ENCODE peak calls at places on chromosome 16, in nine cellular contexts. F is choroid plexus epithelial cell, U is left lung, H is bronchial epithelial cell, A is Peyer's patch, J is GM12865, L is A549, K is left ventricle myocardium inferior, N is neural progenitor cell. D is an unnamed sample.
A peak's percentile ranks its signal among the peaks of the same experiment; 100 is the strongest.

GRCh38 chr16:3188925-3189825 is 1.2 kb downstream of the OR1F1 start:
- DNase-seq in F (peak; percentile 58), U (no peak), H (peak; percentile 54), A (no peak), J (peak; percentile 87), L (peak; percentile 91), K (no peak), N (peak; percentile 75), D (no peak)

GRCh38 chr16:56102159-56102798 is 89.0 kb upstream of the GNAO1 start:
- DNase-seq in F (no peak), U (no peak), H (no peak), A (no peak), J (no peak), L (no peak), K (peak; percentile 61), N (peak; percentile 26), D (no peak)

GRCh38 chr16:53999123-53999522 is 287.5 kb downstream of the IRX3 start:
- DNase-seq in F (no peak), U (no peak), H (no peak), A (no peak), J (no peak), L (no peak), K (no peak), N (peak; percentile 32), D (no peak)

GRCh38 chr16:632486-633335 is 1.9 kb downstream of the WFIKKN1 start:
- DNase-seq in F (no peak), U (no peak), H (no peak), A (no peak), J (no peak), L (no peak), K (no peak), N (no peak), D (no peak)

GRCh38 chr16:82157836-82158235 is 12.2 kb downstream of the MPHOSPH6 start:
- DNase-seq in F (peak; percentile 8), U (no peak), H (no peak), A (no peak), J (no peak), L (no peak), K (no peak), N (no peak), D (no peak)

GRCh38 chr16:20397468-20398074 is 7.0 kb downstream of the PDILT start:
- DNase-seq in F (no peak), U (no peak), H (no peak), A (no peak), J (no peak), L (no peak), K (no peak), N (no peak), D (no peak)

GRCh38 chr16:17866991-17867390 is 396.2 kb upstream of the XYLT1 start:
- DNase-seq in F (no peak), U (no peak), H (no peak), A (no peak), J (no peak), L (no peak), K (no peak), N (no peak), D (no peak)

GRCh38 chr16:55907661-55908060 is 32.5 kb upstream of the CES5A start:
- DNase-seq in F (no peak), U (no peak), H (no peak), A (no peak), J (no peak), L (no peak), K (no peak), N (no peak), D (no peak)

GRCh38 chr16:49936791-49937190 is 80.9 kb upstream of the ZNF423 start:
- DNase-seq in F (no peak), U (no peak), H (no peak), A (no peak), J (no peak), L (no peak), K (no peak), N (no peak), D (no peak)

GRCh38 chr16:4376126-4376819 is 4.6 kb downstream of the VASN start:
- DNase-seq in F (peak; percentile 71), U (peak; percentile 88), H (no peak), A (peak; percentile 75), J (no peak), L (no peak), K (peak; percentile 91), N (peak; percentile 4), D (no peak)

GRCh38 chr16:30066882-30067583 is 1.5 kb downstream of the ALDOA start:
- DNase-seq in F (no peak), U (no peak), H (no peak), A (peak; percentile 58), J (no peak), L (no peak), K (peak; percentile 55), N (no peak), D (no peak)

GRCh38 chr16:67165121-67166034 is 833 bp downstream of the HSF4 start:
- DNase-seq in F (no peak), U (no peak), H (no peak), A (peak; percentile 48), J (no peak), L (no peak), K (no peak), N (peak; percentile 70), D (no peak)

GRCh38 chr16:29645699-29646187 is 17.3 kb upstream of the SPN start:
- DNase-seq in F (peak; percentile 33), U (no peak), H (peak; percentile 13), A (no peak), J (peak; percentile 90), L (peak; percentile 76), K (no peak), N (no peak), D (peak; percentile 56)

GRCh38 chr16:54397838-54398237 is 111.3 kb upstream of the IRX3 start:
- DNase-seq in F (no peak), U (no peak), H (no peak), A (no peak), J (no peak), L (no peak), K (no peak), N (no peak), D (no peak)

GRCh38 chr16:56382459-56382858 is 42.9 kb downstream of the AMFR start:
- DNase-seq in F (no peak), U (no peak), H (no peak), A (no peak), J (no peak), L (no peak), K (no peak), N (no peak), D (no peak)

GRCh38 chr16:30894540-30895368 is 877 bp upstream of the BCL7C start:
- DNase-seq in F (no peak), U (no peak), H (peak; percentile 31), A (no peak), J (no peak), L (no peak), K (no peak), N (no peak), D (no peak)

GRCh38 chr16:84612686-84613085 is 5.2 kb downstream of the COTL1 start:
- DNase-seq in F (no peak), U (no peak), H (no peak), A (no peak), J (no peak), L (no peak), K (no peak), N (no peak), D (no peak)

GRCh38 chr16:84616515-84616914 is 1.4 kb downstream of the COTL1 start:
- DNase-seq in F (peak; percentile 38), U (no peak), H (no peak), A (peak; percentile 79), J (peak; percentile 52), L (peak; percentile 36), K (no peak), N (no peak), D (peak; percentile 48)

GRCh38 chr16:84614914-84615813 is 2.7 kb downstream of the COTL1 start:
- DNase-seq in F (peak; percentile 58), U (no peak), H (no peak), A (no peak), J (no peak), L (no peak), K (no peak), N (no peak), D (no peak)

GRCh38 chr16:84613408-84614071 is 4.3 kb downstream of the COTL1 start:
- DNase-seq in F (no peak), U (no peak), H (no peak), A (no peak), J (no peak), L (no peak), K (no peak), N (no peak), D (no peak)

GRCh38 chr16:84614075-84614474 is 3.8 kb downstream of the COTL1 start:
- DNase-seq in F (peak; percentile 14), U (no peak), H (no peak), A (no peak), J (no peak), L (no peak), K (no peak), N (no peak), D (no peak)
- H3K4me3 ChIP-seq in F (no peak overlapping the region), U (peak overlapping the region; percentile 90), H (no peak overlapping the region), A (no peak overlapping the region), J (no peak overlapping the region), L (no peak overlapping the region), K (no peak overlapping the region), N (no peak overlapping the region), D (no peak overlapping the region)

GRCh38 chr16:8866118-8866883 is 2.5 kb downstream of the CARHSP1 start:
- DNase-seq in F (peak; percentile 37), U (no peak), H (no peak), A (no peak), J (no peak), L (no peak), K (peak; percentile 62), N (peak; percentile 96), D (no peak)
- H3K4me3 ChIP-seq in F (peak overlapping the region; percentile 80), U (peak overlapping the region; percentile 87), H (peak overlapping the region; percentile 9), A (peak overlapping the region; percentile 65), J (peak overlapping the region; percentile 77), L (no peak overlapping the region), K (peak overlapping the region; percentile 74), N (peak overlapping the region; percentile 96), D (no peak overlapping the region)

DNA sequence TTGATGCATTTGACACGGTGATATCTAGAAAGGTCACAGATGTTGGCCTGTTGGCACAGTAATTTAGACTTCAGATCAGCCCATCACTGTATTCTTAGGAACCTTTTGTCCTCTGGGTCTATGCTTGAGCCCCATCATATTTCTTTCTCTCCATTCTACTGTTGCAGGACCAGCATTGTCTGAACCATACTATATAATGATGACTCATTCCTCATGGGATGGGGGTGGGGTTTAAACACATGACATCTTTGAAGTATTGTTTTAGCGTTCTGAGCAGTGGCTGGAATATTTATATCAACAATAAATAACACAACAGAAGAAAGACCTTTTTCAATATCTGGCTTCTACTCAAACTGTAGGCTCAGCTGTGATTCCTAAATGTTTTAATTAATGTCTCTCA is 378.9 kb upstream of the GOT2 start:
- DNase-seq in F (no peak), U (no peak), H (no peak), A (no peak), J (no peak), L (no peak), K (no peak), N (no peak), D (no peak)
- H3K4me3 ChIP-seq in F (no peak overlapping the region), U (no peak overlapping the region), H (no peak overlapping the region), A (no peak overlapping the region), J (no peak overlapping the region), L (no peak overlapping the region), K (no peak overlapping the region), N (no peak overlapping the region), D (no peak overlapping the region)

DNA sequence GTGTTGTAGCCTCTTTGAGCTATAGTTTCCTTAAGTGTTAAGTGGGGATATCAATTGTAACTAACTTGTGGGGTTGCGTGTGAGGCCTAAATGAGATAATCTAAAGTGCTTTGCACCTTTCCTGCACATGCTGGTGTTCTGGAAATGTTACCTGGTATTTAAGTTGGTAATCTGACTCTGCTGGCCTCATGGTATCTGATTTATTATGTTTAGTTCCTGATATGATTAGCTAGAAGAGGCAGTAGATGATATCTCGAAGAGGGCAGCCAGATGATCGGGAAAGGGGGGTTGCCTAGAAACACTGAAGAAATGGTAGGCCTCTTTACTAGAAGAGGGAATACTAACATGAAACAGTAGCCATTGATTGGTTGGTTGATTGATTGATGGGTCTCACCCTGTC is 65.4 kb upstream of the CLEC18A start:
- DNase-seq in F (no peak), U (no peak), H (no peak), A (no peak), J (no peak), L (no peak), K (no peak), N (no peak), D (no peak)
- H3K4me3 ChIP-seq in F (no peak overlapping the region), U (no peak overlapping the region), H (no peak overlapping the region), A (no peak overlapping the region), J (no peak overlapping the region), L (no peak overlapping the region), K (no peak overlapping the region), N (no peak overlapping the region), D (no peak overlapping the region)